ENCODE peak calls at places on chromosome 19, in five cellular contexts. M is left lung, J is RWPE2, I is ovary, D is stomach. S is an unnamed sample.

GRCh38 chr19:47357788-47358680 is 8.9 kb downstream of the DHX34 start:
- DNase-seq in J (no peak), D (no peak), M (no peak), I (no peak), S (no peak)

GRCh38 chr19:751501-752341 is 809 bp downstream of the MISP start:
- DNase-seq in I (no peak), D (peak; percentile 58), M (peak; percentile 52), J (no peak), S (no peak)

GRCh38 chr19:31348416-31349159 is 648 bp downstream of the TSHZ3 start:
- DNase-seq in D (no peak), M (no peak), I (peak; percentile 65), J (no peak), S (no peak)

GRCh38 chr19:38841787-38842438 is 7.9 kb downstream of the HNRNPL start:
- DNase-seq in J (no peak), I (no peak), M (no peak), D (no peak), S (no peak)

GRCh38 chr19:54040003-54040402 is 23.7 kb downstream of the VSTM1 start:
- DNase-seq in M (no peak), I (no peak), D (no peak), J (no peak), S (no peak)

GRCh38 chr19:9010693-9011092 is 484 bp upstream of the MUC16 start:
- DNase-seq in J (no peak), M (no peak), D (no peak), I (no peak), S (no peak)

GRCh38 chr19:38596057-38596981 is 21.4 kb downstream of the MAP4K1 start:
- DNase-seq in D (peak; percentile 72), M (peak; percentile 38), J (no peak), I (peak; percentile 69), S (no peak)

GRCh38 chr19:42313096-42313839 is at the start of gene TMEM145:
- DNase-seq in I (peak; percentile 59), J (no peak), D (peak; percentile 56), M (no peak), S (no peak)

GRCh38 chr19:1068111-1069001 is 1.4 kb downstream of the ARHGAP45 start:
- DNase-seq in I (no peak), D (no peak), M (peak; percentile 68), J (peak; percentile 42), S (no peak)

GRCh38 chr19:35350591-35350990 is 2.9 kb downstream of the FFAR1 start:
- DNase-seq in J (no peak), D (no peak), M (no peak), I (peak; percentile 23), S (no peak)

GRCh38 chr19:19406878-19407639 is 1.6 kb downstream of the GATAD2A start:
- DNase-seq in I (no peak), M (peak; percentile 55), D (peak; percentile 59), J (no peak), S (no peak)

GRCh38 chr19:11324748-11325389 is 14.6 kb downstream of the RAB3D start:
- DNase-seq in I (no peak), J (no peak), M (no peak), D (no peak), S (no peak)

GRCh38 chr19:39927076-39927475 is 7.4 kb downstream of the FCGBP start:
- DNase-seq in D (peak; percentile 22), I (no peak), J (no peak), M (no peak), S (no peak)
- H3K36me3 ChIP-seq in D (no peaks in the 10 kb centered on the region), I (no peaks in the 10 kb centered on the region), J (no peaks in the 10 kb centered on the region), M (no peaks in the 10 kb centered on the region), S (no peaks in the 10 kb centered on the region)

GRCh38 chr19:12785431-12786011 is 5.8 kb upstream of the JUNB start:
- DNase-seq in M (peak; percentile 74), J (no peak), D (no peak), I (no peak), S (no peak)
- H3K4me1 ChIP-seq in M (peaks cover 64% of the 10 kb centered on the region), J (peaks cover 54% of the 10 kb centered on the region), D (peaks cover 85% of the 10 kb centered on the region), I (peaks cover 16% of the 10 kb centered on the region), S (peaks cover 44% of the 10 kb centered on the region)

DNA sequence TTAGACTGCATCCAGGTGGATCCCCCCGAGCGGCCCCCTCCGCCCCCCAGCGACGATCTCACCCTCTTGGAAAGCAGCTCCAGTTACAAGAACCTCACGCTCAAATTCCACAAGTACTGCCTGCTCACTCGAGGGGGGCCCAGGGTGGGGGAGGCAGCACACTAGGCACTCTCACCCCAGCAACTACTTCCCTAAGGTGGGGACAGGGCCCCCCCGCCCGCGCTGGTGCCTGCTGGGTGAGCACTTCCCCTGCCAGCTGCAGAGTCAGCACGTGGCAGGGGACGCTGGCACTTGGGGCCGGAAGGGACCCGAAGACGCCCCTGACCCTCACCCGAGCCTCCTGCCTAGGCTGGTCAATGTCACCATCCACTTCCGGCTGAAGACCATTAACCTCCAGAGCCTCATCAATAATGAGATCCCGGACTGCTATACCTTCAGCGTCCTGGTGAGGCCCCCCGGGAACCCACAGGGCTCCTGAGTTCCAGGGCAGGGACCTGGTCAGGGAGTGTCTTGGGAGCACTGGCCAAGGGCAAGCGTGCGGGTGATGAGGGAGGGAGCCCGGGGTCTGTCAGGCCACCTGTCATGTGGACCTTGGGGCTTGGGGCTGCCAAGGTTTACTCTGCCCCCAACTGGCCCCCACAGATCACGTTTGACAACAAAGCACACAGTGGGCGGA is 5.2 kb downstream of the MCOLN1 start:
- DNase-seq in M (peak; percentile 67), J (no peak), D (no peak), I (no peak), S (no peak)
- H3K36me3 ChIP-seq in M (peaks cover 87% of the 10 kb centered on the region), J (peaks cover 7% of the 10 kb centered on the region), D (peaks cover 81% of the 10 kb centered on the region), I (no peaks in the 10 kb centered on the region), S (no peaks in the 10 kb centered on the region)

DNA sequence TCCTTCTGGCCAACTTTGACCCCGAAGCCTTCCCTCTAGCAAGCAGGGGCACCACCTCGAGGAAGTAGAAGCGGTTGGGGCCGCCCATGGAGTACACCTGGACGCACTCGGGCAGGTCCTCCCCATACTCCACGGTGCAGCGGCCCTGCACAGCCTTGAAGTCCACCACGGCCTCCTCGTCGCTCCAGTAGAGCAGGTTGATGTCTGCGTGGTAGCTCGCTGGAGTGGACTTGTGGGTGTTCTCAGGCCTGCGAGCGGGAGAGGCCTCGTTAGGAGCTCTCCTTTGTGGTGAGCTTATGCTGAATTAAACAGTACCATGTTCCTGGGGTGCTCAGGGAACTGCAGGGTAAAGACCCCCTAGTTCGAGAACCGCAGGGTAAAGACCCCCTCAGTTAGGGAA is 22.3 kb upstream of the EIF3G start:
- DNase-seq in D (no peak), I (no peak), M (no peak), J (no peak), S (no peak)
- H3K4me1 ChIP-seq in D (no peaks in the 10 kb centered on the region), I (no peaks in the 10 kb centered on the region), M (no peaks in the 10 kb centered on the region), J (no peaks in the 10 kb centered on the region), S (no peaks in the 10 kb centered on the region)

DNA sequence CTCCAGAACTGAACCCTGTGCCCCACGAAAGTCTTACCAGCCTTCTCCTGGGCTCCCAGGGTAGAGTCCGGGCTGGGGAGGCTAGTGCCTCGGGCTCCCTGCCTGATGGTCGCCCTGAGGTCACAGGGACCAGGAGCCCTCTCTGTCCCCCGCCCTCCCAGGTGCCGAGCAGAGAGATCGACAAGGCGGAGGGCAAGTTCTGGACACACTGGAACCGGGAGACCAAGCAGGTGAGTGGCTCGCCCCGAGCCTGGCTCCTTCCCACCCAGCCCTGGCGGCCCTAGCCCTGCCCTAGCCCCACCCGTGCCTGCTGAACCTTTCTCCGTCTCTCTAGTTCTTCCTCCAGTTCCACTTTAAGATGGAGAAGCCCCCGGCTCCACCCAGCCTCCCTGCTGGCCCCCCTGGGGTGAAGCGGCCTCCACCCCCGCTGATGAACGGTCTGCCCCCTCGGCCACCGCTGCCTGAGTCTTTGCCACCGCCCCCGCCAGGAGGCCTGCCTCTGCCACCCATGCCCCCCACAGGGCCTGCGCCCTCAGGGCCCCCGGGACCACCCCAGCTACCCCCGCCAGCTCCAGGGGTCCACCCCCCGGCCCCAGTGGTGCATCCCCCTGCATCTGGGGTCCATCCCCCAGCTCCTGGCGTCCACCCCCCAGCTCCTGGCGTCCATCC is 1.6 kb upstream of the AMH start:
- DNase-seq in M (no peak), I (no peak), J (no peak), D (no peak), S (no peak)
- H3K36me3 ChIP-seq in M (peaks cover 66% of the 10 kb centered on the region), I (no peaks in the 10 kb centered on the region), J (peaks cover 50% of the 10 kb centered on the region), D (peaks cover 64% of the 10 kb centered on the region), S (peaks cover 27% of the 10 kb centered on the region)

DNA sequence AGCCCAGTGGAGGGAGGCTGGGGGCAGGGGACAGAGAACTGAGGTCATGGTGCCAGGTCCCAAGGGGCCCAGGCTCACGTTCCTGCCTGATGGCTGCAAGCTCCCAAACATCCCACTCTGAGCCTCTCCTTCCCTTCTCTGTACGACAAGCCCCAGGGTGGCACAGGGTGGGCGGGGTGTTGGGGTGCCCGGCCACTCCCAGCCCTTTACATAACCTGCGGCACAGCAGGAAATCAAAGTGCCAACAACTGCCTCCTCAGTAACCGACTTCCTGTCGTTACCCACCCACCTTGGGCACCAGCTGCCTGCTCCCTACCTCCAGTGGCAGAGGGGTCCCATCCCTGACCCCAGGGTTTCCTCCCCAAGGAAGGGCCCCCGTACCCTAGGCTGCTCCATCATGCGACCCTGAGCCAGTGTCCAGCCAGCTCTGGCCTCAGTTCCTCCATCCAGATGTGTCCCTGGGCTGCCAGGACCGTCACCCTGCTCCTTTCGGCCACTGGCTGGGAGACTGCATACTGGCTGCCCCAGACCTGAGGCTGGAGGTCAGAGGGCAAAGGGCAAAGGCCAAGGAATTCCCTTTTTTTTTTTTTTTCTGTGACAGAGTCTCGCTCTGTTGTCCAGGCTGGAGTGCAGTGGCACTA is 27.7 kb upstream of the NFIC start:
- DNase-seq in J (no peak), M (peak; percentile 60), D (peak; percentile 87), I (peak; percentile 52), S (peak; percentile 77)
- H3K4me1 ChIP-seq in J (peaks cover 12% of the 10 kb centered on the region), M (peaks cover 41% of the 10 kb centered on the region), D (peaks cover 87% of the 10 kb centered on the region), I (peaks cover 22% of the 10 kb centered on the region), S (peaks cover 25% of the 10 kb centered on the region)

GRCh38 chr19:15425321-15425950 is 6.6 kb upstream of the AKAP8L start:
- DNase-seq in M (no peak), J (peak; percentile 61), I (no peak), D (no peak), S (no peak)
- H3K36me3 ChIP-seq in M (peaks cover 81% of the 10 kb centered on the region), J (peaks cover 62% of the 10 kb centered on the region), I (no peaks in the 10 kb centered on the region), D (peaks cover 80% of the 10 kb centered on the region), S (peaks cover 15% of the 10 kb centered on the region)

GRCh38 chr19:50549927-50550593 is 18.2 kb downstream of the LRRC4B start:
- DNase-seq in J (no peak), I (no peak), D (no peak), M (no peak), S (no peak)
- H3K4me1 ChIP-seq in J (no peaks in the 10 kb centered on the region), I (no peaks in the 10 kb centered on the region), D (peaks cover 14% of the 10 kb centered on the region), M (no peaks in the 10 kb centered on the region), S (no peaks in the 10 kb centered on the region)

GRCh38 chr19:17778621-17779280 is 16.2 kb upstream of the B3GNT3 start:
- DNase-seq in J (no peak), I (no peak), D (no peak), M (no peak), S (no peak)

GRCh38 chr19:17780781-17781180 is 14.2 kb upstream of the B3GNT3 start:
- DNase-seq in J (no peak), M (no peak), D (no peak), I (no peak), S (no peak)

GRCh38 chr19:17775991-17776803 is 18.7 kb upstream of the B3GNT3 start:
- DNase-seq in J (no peak), D (no peak), M (no peak), I (no peak), S (no peak)

GRCh38 chr19:17777840-17778620 is 16.9 kb upstream of the B3GNT3 start:
- DNase-seq in M (peak; percentile 82), J (peak; percentile 91), D (peak; percentile 79), I (peak; percentile 62), S (peak; percentile 35)

GRCh38 chr19:17779281-17779930 is 15.5 kb upstream of the B3GNT3 start:
- DNase-seq in M (peak; percentile 79), J (no peak), D (no peak), I (peak; percentile 43), S (peak; percentile 38)
- H3K36me3 ChIP-seq in M (peaks cover 24% of the 10 kb centered on the region), J (no peaks in the 10 kb centered on the region), D (no peaks in the 10 kb centered on the region), I (no peaks in the 10 kb centered on the region), S (no peaks in the 10 kb centered on the region)

GRCh38 chr19:6374711-6375410 is 872 bp downstream of the PSPN start:
- DNase-seq in I (no peak), D (no peak), M (no peak), J (no peak), S (no peak)
- H3K4me1 ChIP-seq in I (peaks cover 5% of the 10 kb centered on the region), D (peaks cover 60% of the 10 kb centered on the region), M (peaks cover 3% of the 10 kb centered on the region), J (no peaks in the 10 kb centered on the region), S (no peaks in the 10 kb centered on the region)

S was measured in breast epithelium.